ENCODE peak calls at places on chromosomes 7 and 10, in nine cellular contexts. D, V, C, A, K, R, T, Z and S are unnamed samples.

GRCh38 chr10:47367646-47368045 is 16.4 kb downstream of the ZNF488 start:
- DNase-seq in V (no peak), A (no peak), C (no peak), R (no peak), T (no peak), K (no peak), D (no peak), Z (no peak), S (no peak)

GRCh38 chr7:150322114-150322832 is 882 bp upstream of the LRRC61 start:
- DNase-seq in K (no peak), C (no peak), D (peak), R (no peak), Z (no peak), V (no peak), T (no peak), A (no peak), S (no peak)

GRCh38 chr10:129695671-129696070 is 228.6 kb downstream of the MGMT start:
- DNase-seq in R (no peak), A (no peak), K (no peak), V (no peak), Z (no peak), C (no peak), T (no peak), D (no peak), S (no peak)

GRCh38 chr10:72943498-72944234 is 10.9 kb downstream of the PLA2G12B start:
- DNase-seq in R (no peak), C (no peak), A (no peak), Z (no peak), T (no peak), K (no peak), D (no peak), V (no peak), S (no peak)

GRCh38 chr10:114801411-114801813 is 20.2 kb upstream of the FHIP2A start:
- DNase-seq in V (no peak), T (no peak), A (no peak), Z (no peak), K (no peak), C (no peak), R (no peak), D (peak), S (no peak)

GRCh38 chr10:78802866-78803265 is 265.9 kb upstream of the ZMIZ1 start:
- DNase-seq in V (peak), C (peak), R (peak), K (no peak), D (no peak), T (peak), Z (no peak), A (peak), S (peak)

GRCh38 chr7:82044497-82045080 is 274.7 kb upstream of the HGF start:
- DNase-seq in K (peak), C (peak), T (no peak), R (peak), A (peak), V (peak), D (no peak), Z (peak), S (no peak)

GRCh38 chr7:77651544-77652162 is 44.6 kb upstream of the RSBN1L start:
- DNase-seq in K (peak), R (peak), V (peak), C (no peak), A (no peak), D (peak), T (no peak), Z (peak), S (no peak)

GRCh38 chr10:68897336-68897741 is 3.8 kb upstream of the DDX50 start:
- DNase-seq in T (no peak), A (peak), D (peak), V (peak), R (peak), C (peak), K (peak), Z (peak), S (no peak)

GRCh38 chr10:11522821-11523245 is 88.6 kb downstream of the USP6NL start:
- DNase-seq in V (no peak), T (no peak), Z (no peak), C (peak), D (no peak), A (no peak), K (no peak), R (no peak), S (no peak)

GRCh38 chr7:42993038-42993437 is 60.9 kb downstream of the MRPL32 start:
- DNase-seq in C (no peak), K (no peak), D (no peak), V (peak), Z (no peak), T (no peak), A (no peak), R (no peak), S (no peak)

GRCh38 chr10:109926141-109926745 is 2.9 kb upstream of the XPNPEP1 start:
- DNase-seq in R (no peak), V (no peak), C (no peak), T (no peak), K (no peak), A (no peak), D (no peak), Z (no peak), S (no peak)

GRCh38 chr7:2162959-2163358 is 69.8 kb downstream of the MAD1L1 start:
- DNase-seq in D (no peak), T (no peak), R (no peak), K (no peak), A (no peak), V (no peak), C (no peak), Z (no peak), S (no peak)

GRCh38 chr7:131293018-131293417 is 34.7 kb upstream of the MKLN1 start:
- DNase-seq in K (peak), A (peak), V (no peak), D (no peak), T (peak), C (no peak), Z (no peak), R (peak), S (no peak)

GRCh38 chr10:72567884-72568283 is 58.0 kb downstream of the MICU1 start:
- DNase-seq in K (no peak), T (no peak), C (no peak), V (peak), A (no peak), Z (no peak), R (no peak), D (no peak), S (no peak)

GRCh38 chr7:36708765-36709164 is 15.5 kb downstream of the AOAH start:
- DNase-seq in C (no peak), R (no peak), D (no peak), A (no peak), K (no peak), T (no peak), Z (no peak), V (no peak), S (no peak)

GRCh38 chr7:50851891-50852290 is 69.2 kb upstream of the GRB10 start:
- DNase-seq in A (no peak), R (no peak), D (no peak), Z (no peak), T (no peak), C (no peak), V (no peak), K (no peak), S (no peak)

GRCh38 chr10:69801434-69802315 is at the start of gene COL13A1:
- DNase-seq in A (peak), V (peak), D (no peak), R (peak), T (peak), K (peak), C (peak), Z (no peak), S (peak)

GRCh38 chr7:147008530-147008929 is 891.9 kb downstream of the CNTNAP2 start:
- DNase-seq in K (no peak), V (no peak), D (no peak), Z (no peak), T (no peak), A (no peak), C (no peak), R (no peak), S (no peak)

GRCh38 chr7:33806284-33807157 is 98.8 kb upstream of the BMPER start:
- DNase-seq in K (peak), R (peak), Z (no peak), V (peak), D (no peak), T (no peak), A (peak), C (no peak), S (peak)

GRCh38 chr10:86597306-86597705 is 57.0 kb upstream of the OPN4 start:
- DNase-seq in Z (no peak), V (no peak), D (no peak), K (no peak), T (no peak), R (no peak), C (no peak), A (no peak), S (no peak)

GRCh38 chr10:10677479-10677878 is 340.2 kb upstream of the CELF2 start:
- DNase-seq in V (peak), R (peak), A (peak), Z (peak), T (peak), D (no peak), C (peak), K (peak), S (peak)

GRCh38 chr10:129562487-129562886 is 95.4 kb downstream of the MGMT start:
- DNase-seq in A (no peak), V (no peak), Z (no peak), T (no peak), C (no peak), D (no peak), K (no peak), R (no peak), S (no peak)

GRCh38 chr7:44379366-44380178 is 54.2 kb upstream of the CAMK2B start:
- DNase-seq in C (no peak), R (no peak), V (no peak), Z (no peak), K (no peak), A (no peak), D (no peak), T (no peak), S (no peak)

GRCh38 chr7:102288285-102288930 is 1.7 kb downstream of the SH2B2 start:
- DNase-seq in D (no peak), T (no peak), C (no peak), Z (no peak), V (peak), K (no peak), A (no peak), R (no peak), S (no peak)

GRCh38 chr10:650691-651615 is 38.5 kb downstream of the DIP2C start:
- DNase-seq in A (peak), V (no peak), C (no peak), Z (no peak), T (no peak), K (no peak), D (no peak), R (peak), S (no peak)

GRCh38 chr10:59606551-59606961 is 103.1 kb downstream of the SLC16A9 start:
- DNase-seq in K (peak), C (no peak), T (no peak), D (no peak), R (peak), A (peak), Z (no peak), V (no peak), S (no peak)

GRCh38 chr7:153452661-153453060 is 599.5 kb upstream of the DPP6 start:
- DNase-seq in R (no peak), C (no peak), V (no peak), T (no peak), D (no peak), A (no peak), Z (no peak), K (no peak), S (no peak)

GRCh38 chr10:34396669-34397068 is 418.4 kb downstream of the PARD3 start:
- DNase-seq in A (no peak), D (no peak), Z (no peak), C (no peak), K (no peak), T (no peak), V (no peak), R (no peak), S (no peak)

GRCh38 chr10:117215079-117215478 is 17.8 kb downstream of the KCNK18 start:
- DNase-seq in K (no peak), R (no peak), C (no peak), A (no peak), Z (no peak), V (no peak), T (no peak), D (no peak), S (no peak)

GRCh38 chr10:63587191-63587590 is 66.0 kb downstream of the REEP3 start:
- DNase-seq in T (no peak), V (no peak), K (no peak), R (no peak), D (no peak), Z (no peak), C (no peak), A (no peak), S (no peak)

GRCh38 chr7:45435846-45436245 is 138.3 kb upstream of the ADCY1 start:
- DNase-seq in T (no peak), Z (no peak), V (no peak), K (peak), R (peak), D (no peak), A (peak), C (no peak), S (no peak)

GRCh38 chr7:150648358-150649083 is 16.3 kb upstream of the GIMAP6 start:
- DNase-seq in K (no peak), D (peak), C (no peak), V (no peak), T (no peak), Z (no peak), A (no peak), R (no peak), S (no peak)

GRCh38 chr7:105621617-105622016 is 40.3 kb upstream of the EFCAB10 start:
- DNase-seq in C (peak), V (no peak), R (peak), Z (no peak), K (no peak), D (no peak), A (peak), T (peak), S (peak)

GRCh38 chr7:47266131-47266706 is 315.7 kb downstream of the TNS3 start:
- DNase-seq in Z (peak), D (no peak), R (peak), T (peak), C (peak), A (peak), V (peak), K (peak), S (peak)

GRCh38 chr7:33107136-33108066 is 1.8 kb downstream of the RP9 start:
- DNase-seq in A (peak), D (no peak), K (peak), T (no peak), C (peak), Z (no peak), R (peak), V (peak), S (no peak)

GRCh38 chr7:80722596-80723141 is 84.2 kb downstream of the CD36 start:
- DNase-seq in K (peak), T (peak), R (peak), C (peak), D (no peak), A (peak), V (peak), Z (no peak), S (peak)

GRCh38 chr10:32139223-32140073 is 83.2 kb upstream of the KIF5B start:
- DNase-seq in D (no peak), Z (no peak), A (peak), V (peak), K (peak), T (peak), R (peak), C (peak), S (peak)

GRCh38 chr10:52583341-52583740 is 189.2 kb downstream of the MBL2 start:
- DNase-seq in Z (no peak), R (no peak), A (no peak), V (no peak), D (no peak), C (no peak), K (no peak), T (no peak), S (no peak)

DNA sequence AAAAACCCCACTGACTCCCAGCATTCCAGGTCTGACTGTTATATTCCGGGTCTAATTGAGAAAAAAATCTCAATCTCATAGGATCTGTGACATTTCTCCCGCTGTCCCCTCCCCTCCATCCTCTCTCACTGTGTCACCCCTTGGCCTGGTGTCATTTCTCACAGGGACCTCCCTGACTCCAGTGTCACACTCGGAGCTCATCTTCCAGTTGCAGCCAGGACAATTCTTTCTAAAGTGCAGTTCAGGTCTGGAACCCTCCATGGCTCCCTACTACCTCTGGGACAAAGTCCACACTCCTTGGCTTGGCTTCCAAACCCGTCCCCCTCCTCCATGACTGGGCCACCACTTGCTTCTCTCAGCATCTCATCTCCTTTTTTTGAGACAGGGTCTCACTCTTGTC is 14.2 kb downstream of the MLXIPL start:
- DNase-seq in C (no peak), A (no peak), R (no peak), Z (no peak), T (no peak), V (no peak), K (no peak), D (no peak), S (no peak)
- H3K4me3 ChIP-seq in C (no peak), A (no peak), R (no peak), Z (no peak), T (no peak), V (no peak), K (no peak), D (no peak), S (no peak)

GRCh38 chr10:6089334-6090219 is 743 bp downstream of the RBM17 start:
- DNase-seq in T (no peak), A (peak), K (no peak), Z (no peak), V (peak), C (peak), D (no peak), R (peak), S (peak)

GRCh38 chr10:6088721-6089333 is at the start of gene RBM17:
- DNase-seq in K (peak), V (peak), R (peak), D (peak), A (peak), Z (peak), T (peak), C (peak), S (peak)

GRCh38 chr10:6082496-6083395 is 6.1 kb upstream of the RBM17 start:
- DNase-seq in C (no peak), A (no peak), D (no peak), T (no peak), K (no peak), Z (no peak), R (no peak), V (no peak), S (no peak)

GRCh38 chr10:6083523-6084475 is 5.0 kb upstream of the RBM17 start:
- DNase-seq in Z (no peak), A (peak), K (no peak), V (no peak), D (peak), R (peak), T (no peak), C (no peak), S (no peak)

DNA sequence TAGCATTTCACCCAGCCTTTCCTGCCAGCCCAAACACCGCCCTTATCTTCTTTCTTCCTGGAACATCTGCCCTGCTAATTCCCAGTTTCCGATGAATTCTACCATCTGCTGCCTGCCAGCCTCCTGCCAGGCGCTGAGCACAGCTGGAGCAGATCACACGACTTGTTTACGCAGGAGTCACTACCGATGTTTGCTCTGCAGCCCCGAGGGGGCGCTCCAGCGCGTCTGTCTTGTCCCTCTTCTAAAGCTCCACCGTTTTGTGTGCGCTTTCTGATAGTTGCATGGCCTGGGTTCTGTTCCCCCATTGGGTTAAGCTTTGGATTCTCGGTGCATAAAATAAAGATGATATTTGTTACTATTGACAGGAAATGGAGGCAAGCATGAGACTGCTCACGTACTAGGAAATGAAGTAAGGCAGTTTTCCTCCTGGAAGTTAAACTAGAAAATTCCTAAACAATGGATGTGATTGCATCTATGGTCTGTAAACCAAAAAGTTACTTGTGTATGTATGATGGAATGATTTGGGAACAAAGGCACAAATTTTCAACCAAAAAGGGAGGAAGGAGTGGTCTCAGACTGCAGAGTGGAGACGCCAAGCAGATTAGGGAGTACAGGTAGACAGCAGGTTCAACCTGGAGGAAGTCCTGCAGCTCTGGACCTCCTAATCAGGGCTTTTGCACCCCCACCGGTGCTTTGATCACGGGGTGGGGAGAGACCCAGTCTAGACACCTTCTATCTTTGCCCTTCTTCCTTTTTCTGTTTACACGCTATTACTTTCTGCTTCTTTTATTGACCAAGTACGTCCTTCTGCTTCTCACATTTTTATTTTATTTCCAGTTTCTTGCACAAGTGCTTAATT is 2.2 kb upstream of the RBM17 start:
- DNase-seq in R (peak), D (peak), V (peak), A (peak), K (peak), T (peak), Z (peak), C (peak), S (peak)
- H3K4me3 ChIP-seq in R (no peak), D (no peak), V (no peak), A (no peak), K (no peak), T (peak), Z (no peak), C (peak), S (no peak)

GRCh38 chr10:49761789-49762565 is at the start of gene OGDHL:
- DNase-seq in T (peak), V (peak), A (peak), C (peak), Z (no peak), K (peak), D (peak), R (peak), S (peak)

GRCh38 chr10:49761201-49761788 is 828 bp downstream of the OGDHL start:
- DNase-seq in V (peak), K (no peak), R (no peak), T (no peak), C (no peak), D (no peak), Z (no peak), A (no peak), S (no peak)

GRCh38 chr10:49760789-49761188 is 1.3 kb downstream of the OGDHL start:
- DNase-seq in R (no peak), K (no peak), C (no peak), V (no peak), A (no peak), Z (no peak), T (no peak), D (no peak), S (no peak)

GRCh38 chr10:49759787-49760551 is 2.2 kb downstream of the OGDHL start:
- DNase-seq in K (no peak), R (no peak), T (no peak), C (no peak), V (no peak), Z (no peak), D (no peak), A (no peak), S (no peak)

DNA sequence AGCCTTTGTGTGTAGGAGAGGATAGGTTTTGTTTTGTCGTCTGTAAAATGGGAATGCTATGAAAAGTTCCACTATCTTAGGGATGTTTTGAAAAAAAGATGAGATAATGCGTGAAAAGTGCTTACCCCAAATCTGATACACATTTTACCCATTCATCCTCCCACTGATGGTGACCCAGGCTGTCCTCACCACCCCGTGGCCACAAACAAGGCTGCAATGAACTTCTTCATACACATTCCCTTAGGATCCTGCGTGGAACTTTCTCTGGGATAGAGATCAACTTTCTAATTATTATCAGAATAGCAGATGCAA is 399 bp upstream of the OGDHL start:
- DNase-seq in R (no peak), T (no peak), K (no peak), C (no peak), Z (no peak), A (no peak), D (no peak), V (no peak), S (no peak)
- H3K4me3 ChIP-seq in R (no peak), T (peak), K (peak), C (peak), Z (no peak), A (no peak), D (no peak), V (peak), S (no peak)

DNA sequence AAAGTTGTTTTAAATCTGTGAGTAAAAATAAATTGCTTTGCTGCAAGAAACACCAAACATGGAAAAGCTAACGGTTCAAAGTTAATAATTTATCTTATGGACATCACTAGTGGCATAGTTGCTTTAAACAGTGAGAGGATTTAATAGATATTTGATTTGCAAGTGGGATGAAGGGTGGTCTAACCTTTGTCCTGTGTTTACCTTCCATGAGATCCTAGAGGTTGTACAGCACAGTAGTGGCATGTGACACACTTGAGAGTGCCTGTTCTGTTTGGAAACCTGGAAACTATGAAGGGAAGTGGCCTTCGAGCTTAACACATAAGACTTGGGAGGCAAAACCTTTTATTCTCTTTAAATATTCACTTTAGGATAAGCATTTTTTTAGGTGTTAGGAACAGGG is 16.0 kb downstream of the EGFR start:
- DNase-seq in V (no peak), R (no peak), D (no peak), C (no peak), A (no peak), K (no peak), T (no peak), Z (no peak), S (no peak)
- H3K4me3 ChIP-seq in V (no peak), R (no peak), D (no peak), C (no peak), A (no peak), K (no peak), T (no peak), Z (no peak), S (no peak)